ENCODE peak calls at places on chromosomes 7 and 10, in ten cellular contexts. X is BE2C, H is fibroblast of lung, R is AG04449, W is psoas muscle, J is HFF-Myc, C is OCI-LY7, K is IMR-90, P is endodermal cell, I is adrenal gland. E is an unnamed sample.

GRCh38 chr10:121709674-121710073 is 111.4 kb upstream of the FGFR2 start:
- DNase-seq in C (no peak), P (no peak), K (no peak), I (no peak), H (no peak), J (no peak), X (no peak), R (no peak), W (no peak), E (peak; percentile 9)

GRCh38 chr10:12432402-12433189 is 83.2 kb downstream of the CAMK1D start:
- DNase-seq in P (no peak), C (no peak), R (no peak), W (no peak), H (no peak), I (no peak), K (no peak), X (no peak), J (no peak), E (no peak)

GRCh38 chr7:107387077-107387476 is 82.8 kb upstream of the GPR22 start:
- DNase-seq in X (peak; percentile 84), I (no peak), J (peak; percentile 36), P (peak; percentile 86), K (peak; percentile 39), R (no peak), W (peak; percentile 57), C (no peak), H (peak; percentile 40), E (peak; percentile 8)

GRCh38 chr10:44973323-44974081 is 5.1 kb downstream of the DEPP1 start:
- DNase-seq in X (no peak), I (no peak), J (no peak), R (no peak), C (no peak), W (peak; percentile 45), P (peak; percentile 74), K (no peak), H (no peak), E (no peak)

GRCh38 chr7:133481676-133482075 is 228.8 kb downstream of the EXOC4 start:
- DNase-seq in J (peak; percentile 4), I (no peak), X (peak; percentile 39), P (no peak), H (peak; percentile 68), W (no peak), C (no peak), R (peak; percentile 29), K (peak; percentile 83), E (peak; percentile 53)

GRCh38 chr7:47714669-47715607 is 133.0 kb upstream of the TNS3 start:
- DNase-seq in J (no peak), R (no peak), K (no peak), H (no peak), X (no peak), P (no peak), I (no peak), W (no peak), C (peak; percentile 81), E (no peak)

GRCh38 chr10:68598978-68599753 is 39.0 kb downstream of the TET1 start:
- DNase-seq in X (peak; percentile 32), R (peak; percentile 65), I (peak; percentile 31), C (no peak), P (peak; percentile 73), W (peak; percentile 65), J (no peak), H (peak; percentile 81), K (peak; percentile 43), E (no peak)

GRCh38 chr7:46549347-46549746 is 628.3 kb upstream of the IGFBP3 start:
- DNase-seq in P (no peak), R (no peak), I (no peak), W (no peak), J (no peak), H (no peak), C (no peak), K (no peak), X (no peak), E (no peak)

GRCh38 chr7:101870361-101871062 is 53.1 kb downstream of the CUX1 start:
- DNase-seq in X (no peak), P (peak; percentile 87), C (peak; percentile 90), J (no peak), W (no peak), R (no peak), K (peak; percentile 59), I (no peak), H (peak; percentile 27), E (no peak)

GRCh38 chr10:126905776-126906703 is 812 bp downstream of the DOCK1 start:
- DNase-seq in C (no peak), W (no peak), K (peak; percentile 52), P (peak; percentile 88), X (no peak), H (peak; percentile 55), R (no peak), J (no peak), I (no peak), E (no peak)

GRCh38 chr7:30650455-30650854 is 31.8 kb downstream of the CRHR2 start:
- DNase-seq in C (no peak), W (no peak), X (no peak), H (no peak), J (no peak), R (no peak), P (peak; percentile 71), K (no peak), I (peak; percentile 2), E (no peak)

GRCh38 chr7:2751086-2751485 is 63.1 kb downstream of the AMZ1 start:
- DNase-seq in P (peak; percentile 57), H (no peak), C (no peak), R (no peak), X (no peak), I (no peak), W (no peak), K (no peak), J (no peak), E (no peak)

GRCh38 chr7:46432666-46433065 is 511.6 kb upstream of the IGFBP3 start:
- DNase-seq in I (no peak), W (no peak), X (no peak), H (peak; percentile 69), J (peak; percentile 42), C (no peak), P (no peak), K (peak; percentile 31), R (peak; percentile 38), E (no peak)

GRCh38 chr10:116909307-116909706 is 60.0 kb downstream of the ENO4 start:
- DNase-seq in W (no peak), P (no peak), X (no peak), R (no peak), J (no peak), I (no peak), H (no peak), C (no peak), K (no peak), E (no peak)

GRCh38 chr10:33015798-33016547 is 57.9 kb upstream of the ITGB1 start:
- DNase-seq in W (no peak), I (no peak), H (peak; percentile 23), J (no peak), R (no peak), C (no peak), K (peak; percentile 86), X (no peak), P (no peak), E (peak; percentile 89)

GRCh38 chr7:44063547-44063893 is 1.8 kb downstream of the PGAM2 start:
- DNase-seq in J (no peak), C (no peak), X (peak; percentile 5), I (no peak), W (peak; percentile 54), P (peak; percentile 68), H (no peak), K (no peak), R (no peak), E (no peak)
- H3K4me3 ChIP-seq in J (no peak overlapping the region), C (no peak overlapping the region), X (no peak overlapping the region), I (no peak overlapping the region), W (peak overlapping the region; percentile 67), P (no peak overlapping the region), H (no peak overlapping the region), K (no peak overlapping the region), R (no peak overlapping the region), E (no peak overlapping the region)

DNA sequence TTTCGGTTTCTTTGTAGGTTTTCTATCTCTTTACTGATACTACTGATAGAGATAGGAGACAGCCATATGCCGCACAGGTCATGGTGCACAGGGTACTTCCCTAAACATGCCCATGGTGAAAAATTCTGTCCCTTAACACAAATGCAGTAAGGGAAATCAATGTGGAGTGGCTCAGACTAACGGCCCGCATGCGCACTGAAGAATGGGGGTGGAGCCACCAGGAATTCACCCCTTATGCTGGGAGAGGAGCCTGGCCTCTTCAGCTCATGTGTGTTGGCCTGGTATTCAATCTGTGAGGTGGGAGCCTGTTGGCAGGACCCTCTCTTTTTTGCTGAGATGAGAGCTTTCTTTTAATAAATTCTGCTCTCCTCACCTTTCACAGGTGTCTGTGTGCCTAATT is 8.4 kb upstream of the URGCP start:
- DNase-seq in C (no peak), K (no peak), W (no peak), R (no peak), X (no peak), I (no peak), P (peak; percentile 67), J (no peak), H (no peak), E (no peak)
- TF ChIP-seq CTCF in C (no peak), K (no peak), W (no peak), R (no peak), X (no peak), I (no peak), P (no peak), J (no peak), H (no peak), E (no peak)

GRCh38 chr10:100713859-100714565 is 31.4 kb upstream of the PAX2 start:
- DNase-seq in R (no peak), K (no peak), J (no peak), H (no peak), I (no peak), X (no peak), P (no peak), C (no peak), W (no peak), E (no peak)

GRCh38 chr10:100717166-100717565 is 28.2 kb upstream of the PAX2 start:
- DNase-seq in I (no peak), W (no peak), H (no peak), K (no peak), R (no peak), X (no peak), C (no peak), P (no peak), J (no peak), E (no peak)

GRCh38 chr10:100715101-100715444 is 30.3 kb upstream of the PAX2 start:
- DNase-seq in P (no peak), C (no peak), W (no peak), J (no peak), K (no peak), X (no peak), R (no peak), I (no peak), H (no peak), E (no peak)

GRCh38 chr10:100714566-100714950 is 30.8 kb upstream of the PAX2 start:
- DNase-seq in J (no peak), X (no peak), W (no peak), P (no peak), I (no peak), K (no peak), H (no peak), C (no peak), R (no peak), E (no peak)

GRCh38 chr10:100715445-100716385 is 29.7 kb upstream of the PAX2 start:
- DNase-seq in W (no peak), K (no peak), I (no peak), R (no peak), C (no peak), H (no peak), X (no peak), P (peak; percentile 75), J (no peak), E (no peak)
- H3K4me3 ChIP-seq in W (peak overlapping the region; percentile 48), K (no peak overlapping the region), I (no peak overlapping the region), R (no peak overlapping the region), C (no peak overlapping the region), H (no peak overlapping the region), X (no peak overlapping the region), P (no peak overlapping the region), J (no peak overlapping the region), E (no peak overlapping the region)

GRCh38 chr7:13998866-13999265 is 9.4 kb upstream of the ETV1 start:
- DNase-seq in K (no peak), W (no peak), I (no peak), X (no peak), P (no peak), H (no peak), C (no peak), R (no peak), J (no peak), E (no peak)
- TF ChIP-seq CTCF in K (no peak), W (no peak), I (no peak), X (no peak), P (peak; percentile 19), H (no peak), C (no peak), R (no peak), J (no peak), E (no peak)

E was measured in astrocyte of the cerebellum.